ENCODE peak calls at places on chromosomes 5 and 9, in six cellular contexts. F, Z, Q, E, V and S are unnamed samples.

GRCh38 chr9:118059520-118060278 is 355.5 kb downstream of the TLR4 start:
- DNase-seq in F (peak), Z (no peak), E (peak), V (no peak), Q (peak), S (peak)

GRCh38 chr5:126395198-126395597 is 28.0 kb upstream of the GRAMD2B start:
- DNase-seq in E (no peak), Z (no peak), V (no peak), F (no peak), Q (no peak), S (no peak)

GRCh38 chr9:133057006-133057405 is 4.8 kb upstream of the CEL start:
- DNase-seq in Z (no peak), E (no peak), Q (no peak), F (no peak), V (peak), S (no peak)

GRCh38 chr5:146628950-146629349 is 113.0 kb upstream of the GPR151 start:
- DNase-seq in F (no peak), V (no peak), Q (no peak), E (no peak), Z (no peak), S (no peak)

GRCh38 chr9:126025973-126026372 is 278.8 kb downstream of the PBX3 start:
- DNase-seq in Z (no peak), E (no peak), Q (no peak), V (no peak), F (no peak), S (no peak)

GRCh38 chr5:173917788-173918786 is 29.9 kb downstream of the CPEB4 start:
- DNase-seq in F (peak), Q (peak), E (peak), V (peak), Z (no peak), S (peak)

GRCh38 chr5:158737536-158738027 is 362.1 kb downstream of the EBF1 start:
- DNase-seq in F (no peak), Q (no peak), V (no peak), Z (no peak), E (peak), S (no peak)

GRCh38 chr5:129767927-129768380 is 20.1 kb downstream of the MINAR2 start:
- DNase-seq in V (peak), Q (no peak), Z (no peak), F (no peak), E (peak), S (peak)

GRCh38 chr5:160542281-160542680 is 120.6 kb downstream of the PTTG1 start:
- DNase-seq in Q (no peak), F (no peak), V (no peak), E (no peak), Z (no peak), S (no peak)

GRCh38 chr5:121366515-121366914 is 485.2 kb upstream of the FTMT start:
- DNase-seq in F (no peak), Q (no peak), E (no peak), Z (no peak), V (no peak), S (no peak)

GRCh38 chr9:128494108-128494742 is 10.3 kb upstream of the GLE1 start:
- DNase-seq in V (no peak), F (peak), Z (no peak), Q (peak), E (no peak), S (no peak)

GRCh38 chr5:591746-592145 is 20.4 kb upstream of the CEP72 start:
- DNase-seq in F (no peak), E (no peak), V (no peak), Z (no peak), Q (no peak), S (no peak)

GRCh38 chr5:116343961-116344360 is 230.7 kb downstream of the SEMA6A start:
- DNase-seq in E (peak), Q (no peak), V (no peak), F (peak), Z (no peak), S (no peak)

GRCh38 chr9:92292338-92293074 is 991 bp downstream of the IARS1 start:
- DNase-seq in V (no peak), Z (no peak), F (no peak), E (no peak), Q (no peak), S (no peak)

GRCh38 chr5:43033845-43034590 is 6.1 kb downstream of the ANXA2R start:
- DNase-seq in F (peak), V (no peak), E (no peak), Z (no peak), Q (no peak), S (no peak)

GRCh38 chr5:1374030-1374679 is 29.3 kb upstream of the CLPTM1L start:
- DNase-seq in F (no peak), V (no peak), E (no peak), Z (no peak), Q (no peak), S (no peak)

GRCh38 chr5:35668320-35668719 is 50.7 kb downstream of the SPEF2 start:
- DNase-seq in E (no peak), V (no peak), F (no peak), Q (no peak), Z (no peak), S (no peak)

GRCh38 chr5:79753863-79754645 is 64.4 kb downstream of the CMYA5 start:
- DNase-seq in Q (no peak), V (no peak), Z (no peak), E (no peak), F (no peak), S (no peak)

GRCh38 chr5:3348576-3349535 is 246.8 kb upstream of the IRX1 start:
- DNase-seq in E (no peak), Q (no peak), Z (no peak), V (no peak), F (no peak), S (no peak)

GRCh38 chr5:17694922-17695321 is 60.7 kb downstream of the TAF11L14 start:
- DNase-seq in Z (no peak), E (no peak), V (no peak), Q (no peak), F (no peak), S (no peak)

GRCh38 chr9:106992186-106992585 is 129.2 kb downstream of the ZNF462 start:
- DNase-seq in Z (no peak), V (no peak), Q (no peak), F (no peak), E (no peak), S (no peak)

GRCh38 chr9:73133042-73133651 is 18.5 kb upstream of the ANXA1 start:
- DNase-seq in F (no peak), Q (no peak), V (no peak), Z (no peak), E (no peak), S (no peak)

GRCh38 chr5:36494756-36495637 is 111.4 kb upstream of the SLC1A3 start:
- DNase-seq in Q (no peak), V (no peak), E (no peak), F (no peak), Z (no peak), S (peak)

GRCh38 chr9:122084276-122084675 is 8.8 kb downstream of the TTLL11 start:
- DNase-seq in F (no peak), V (no peak), Z (no peak), Q (no peak), E (no peak), S (no peak)

GRCh38 chr5:143782588-143783386 is 29.2 kb upstream of the HMHB1 start:
- DNase-seq in Z (no peak), F (no peak), Q (no peak), V (no peak), E (peak), S (no peak)

GRCh38 chr9:438066-438465 is 223.4 kb downstream of the DOCK8 start:
- DNase-seq in F (no peak), Z (no peak), E (no peak), Q (no peak), V (no peak), S (peak)